ENCODE peak calls at places on chromosome X, in seven cellular contexts. One of them, this sample, is unnamed.

GRCh38 chrX:106201502-106202178 is 33.5 kb downstream of the PWWP3B start:
- DNase-seq in stimulated activated CD8-positive, alpha-beta memory T cell treated with anti-CD3 and anti-CD28 coated beads, Interleukin-2, amount 100 ng/mL, for 48 hours: no peak
- DNase-seq in tibial artery: no peak
- DNase-seq in H54: no peak
- DNase-seq in progenitor cell of endocrine pancreas: no peak
- DNase-seq in amygdala: no peak
- DNase-seq in choroid plexus epithelial cell: peak
- DNase-seq in this sample: no peak

GRCh38 chrX:72716766-72717165 is 2.7 kb upstream of the PHKA1 start:
- DNase-seq in stimulated activated CD8-positive, alpha-beta memory T cell treated with anti-CD3 and anti-CD28 coated beads, Interleukin-2, amount 100 ng/mL, for 48 hours: no peak
- DNase-seq in tibial artery: no peak
- DNase-seq in H54: no peak
- DNase-seq in progenitor cell of endocrine pancreas: no peak
- DNase-seq in amygdala: no peak
- DNase-seq in choroid plexus epithelial cell: no peak
- DNase-seq in this sample: no peak

GRCh38 chrX:69320116-69320515 is 154.9 kb upstream of the PJA1 start:
- DNase-seq in stimulated activated CD8-positive, alpha-beta memory T cell treated with anti-CD3 and anti-CD28 coated beads, Interleukin-2, amount 100 ng/mL, for 48 hours: no peak
- DNase-seq in tibial artery: no peak
- DNase-seq in H54: no peak
- DNase-seq in progenitor cell of endocrine pancreas: no peak
- DNase-seq in amygdala: no peak
- DNase-seq in choroid plexus epithelial cell: no peak
- DNase-seq in this sample: no peak

GRCh38 chrX:24426921-24427746 is 38.0 kb upstream of the PDK3 start:
- DNase-seq in stimulated activated CD8-positive, alpha-beta memory T cell treated with anti-CD3 and anti-CD28 coated beads, Interleukin-2, amount 100 ng/mL, for 48 hours: no peak
- DNase-seq in tibial artery: no peak
- DNase-seq in H54: no peak
- DNase-seq in progenitor cell of endocrine pancreas: no peak
- DNase-seq in amygdala: no peak
- DNase-seq in choroid plexus epithelial cell: no peak
- DNase-seq in this sample: no peak

GRCh38 chrX:2391869-2392606 is 108.7 kb downstream of the DHRSX start:
- DNase-seq in stimulated activated CD8-positive, alpha-beta memory T cell treated with anti-CD3 and anti-CD28 coated beads, Interleukin-2, amount 100 ng/mL, for 48 hours: no peak
- DNase-seq in tibial artery: no peak
- DNase-seq in H54: peak
- DNase-seq in progenitor cell of endocrine pancreas: no peak
- DNase-seq in amygdala: no peak
- DNase-seq in choroid plexus epithelial cell: peak
- DNase-seq in this sample: no peak

GRCh38 chrX:136204571-136204970 is 46.6 kb downstream of the MAP7D3 start:
- DNase-seq in stimulated activated CD8-positive, alpha-beta memory T cell treated with anti-CD3 and anti-CD28 coated beads, Interleukin-2, amount 100 ng/mL, for 48 hours: no peak
- DNase-seq in tibial artery: no peak
- DNase-seq in H54: no peak
- DNase-seq in progenitor cell of endocrine pancreas: no peak
- DNase-seq in amygdala: no peak
- DNase-seq in choroid plexus epithelial cell: peak
- DNase-seq in this sample: no peak

GRCh38 chrX:50114113-50114512 is 86.7 kb downstream of the AKAP4 start:
- DNase-seq in stimulated activated CD8-positive, alpha-beta memory T cell treated with anti-CD3 and anti-CD28 coated beads, Interleukin-2, amount 100 ng/mL, for 48 hours: no peak
- DNase-seq in tibial artery: no peak
- DNase-seq in H54: no peak
- DNase-seq in progenitor cell of endocrine pancreas: no peak
- DNase-seq in amygdala: no peak
- DNase-seq in choroid plexus epithelial cell: no peak
- DNase-seq in this sample: no peak

GRCh38 chrX:9861711-9862110 is 75.5 kb downstream of the SHROOM2 start:
- DNase-seq in stimulated activated CD8-positive, alpha-beta memory T cell treated with anti-CD3 and anti-CD28 coated beads, Interleukin-2, amount 100 ng/mL, for 48 hours: no peak
- DNase-seq in tibial artery: no peak
- DNase-seq in H54: no peak
- DNase-seq in progenitor cell of endocrine pancreas: no peak
- DNase-seq in amygdala: no peak
- DNase-seq in choroid plexus epithelial cell: no peak
- DNase-seq in this sample: no peak

GRCh38 chrX:27995611-27996010 is 14.4 kb upstream of the DCAF8L1 start:
- DNase-seq in stimulated activated CD8-positive, alpha-beta memory T cell treated with anti-CD3 and anti-CD28 coated beads, Interleukin-2, amount 100 ng/mL, for 48 hours: no peak
- DNase-seq in tibial artery: no peak
- DNase-seq in H54: no peak
- DNase-seq in progenitor cell of endocrine pancreas: no peak
- DNase-seq in amygdala: no peak
- DNase-seq in choroid plexus epithelial cell: no peak
- DNase-seq in this sample: no peak

GRCh38 chrX:114363346-114363745 is 220.5 kb upstream of the HTR2C start:
- DNase-seq in stimulated activated CD8-positive, alpha-beta memory T cell treated with anti-CD3 and anti-CD28 coated beads, Interleukin-2, amount 100 ng/mL, for 48 hours: no peak
- DNase-seq in tibial artery: no peak
- DNase-seq in H54: no peak
- DNase-seq in progenitor cell of endocrine pancreas: no peak
- DNase-seq in amygdala: no peak
- DNase-seq in choroid plexus epithelial cell: no peak
- DNase-seq in this sample: no peak

GRCh38 chrX:39577206-39577605 is 520.6 kb downstream of the BCOR start:
- DNase-seq in stimulated activated CD8-positive, alpha-beta memory T cell treated with anti-CD3 and anti-CD28 coated beads, Interleukin-2, amount 100 ng/mL, for 48 hours: no peak
- DNase-seq in tibial artery: no peak
- DNase-seq in H54: no peak
- DNase-seq in progenitor cell of endocrine pancreas: no peak
- DNase-seq in amygdala: no peak
- DNase-seq in choroid plexus epithelial cell: peak
- DNase-seq in this sample: no peak

GRCh38 chrX:75786290-75786689 is 1.2 kb upstream of the MAGEE2 start:
- DNase-seq in stimulated activated CD8-positive, alpha-beta memory T cell treated with anti-CD3 and anti-CD28 coated beads, Interleukin-2, amount 100 ng/mL, for 48 hours: no peak
- DNase-seq in tibial artery: no peak
- DNase-seq in H54: no peak
- DNase-seq in progenitor cell of endocrine pancreas: no peak
- DNase-seq in amygdala: no peak
- DNase-seq in choroid plexus epithelial cell: no peak
- DNase-seq in this sample: no peak

GRCh38 chrX:15207384-15207783 is 62.5 kb downstream of the ASB9 start:
- DNase-seq in stimulated activated CD8-positive, alpha-beta memory T cell treated with anti-CD3 and anti-CD28 coated beads, Interleukin-2, amount 100 ng/mL, for 48 hours: no peak
- DNase-seq in tibial artery: no peak
- DNase-seq in H54: no peak
- DNase-seq in progenitor cell of endocrine pancreas: no peak
- DNase-seq in amygdala: no peak
- DNase-seq in choroid plexus epithelial cell: no peak
- DNase-seq in this sample: no peak

GRCh38 chrX:138986866-138987265 is 275.3 kb upstream of the FGF13 start:
- DNase-seq in stimulated activated CD8-positive, alpha-beta memory T cell treated with anti-CD3 and anti-CD28 coated beads, Interleukin-2, amount 100 ng/mL, for 48 hours: no peak
- DNase-seq in tibial artery: no peak
- DNase-seq in H54: peak
- DNase-seq in progenitor cell of endocrine pancreas: no peak
- DNase-seq in amygdala: no peak
- DNase-seq in choroid plexus epithelial cell: no peak
- DNase-seq in this sample: no peak

GRCh38 chrX:103329991-103330390 is at the start of gene TCEAL7:
- DNase-seq in stimulated activated CD8-positive, alpha-beta memory T cell treated with anti-CD3 and anti-CD28 coated beads, Interleukin-2, amount 100 ng/mL, for 48 hours: no peak
- DNase-seq in tibial artery: no peak
- DNase-seq in H54: no peak
- DNase-seq in progenitor cell of endocrine pancreas: no peak
- DNase-seq in amygdala: peak
- DNase-seq in choroid plexus epithelial cell: peak
- DNase-seq in this sample: no peak

GRCh38 chrX:154396948-154397887 is 959 bp upstream of the RPL10 start:
- DNase-seq in stimulated activated CD8-positive, alpha-beta memory T cell treated with anti-CD3 and anti-CD28 coated beads, Interleukin-2, amount 100 ng/mL, for 48 hours: peak
- DNase-seq in tibial artery: peak
- DNase-seq in H54: no peak
- DNase-seq in progenitor cell of endocrine pancreas: peak
- DNase-seq in amygdala: no peak
- DNase-seq in choroid plexus epithelial cell: peak
- DNase-seq in this sample: no peak

GRCh38 chrX:427812-428725 is 41.4 kb upstream of the PPP2R3B start:
- DNase-seq in stimulated activated CD8-positive, alpha-beta memory T cell treated with anti-CD3 and anti-CD28 coated beads, Interleukin-2, amount 100 ng/mL, for 48 hours: no peak
- DNase-seq in tibial artery: no peak
- DNase-seq in H54: no peak
- DNase-seq in progenitor cell of endocrine pancreas: peak
- DNase-seq in amygdala: no peak
- DNase-seq in choroid plexus epithelial cell: peak
- DNase-seq in this sample: no peak

GRCh38 chrX:44974462-44974861 is 101.5 kb downstream of the KDM6A start:
- DNase-seq in stimulated activated CD8-positive, alpha-beta memory T cell treated with anti-CD3 and anti-CD28 coated beads, Interleukin-2, amount 100 ng/mL, for 48 hours: no peak
- DNase-seq in tibial artery: no peak
- DNase-seq in H54: no peak
- DNase-seq in progenitor cell of endocrine pancreas: no peak
- DNase-seq in amygdala: no peak
- DNase-seq in choroid plexus epithelial cell: peak
- DNase-seq in this sample: no peak

GRCh38 chrX:129654652-129655546 is at the start of gene APLN:
- DNase-seq in stimulated activated CD8-positive, alpha-beta memory T cell treated with anti-CD3 and anti-CD28 coated beads, Interleukin-2, amount 100 ng/mL, for 48 hours: no peak
- DNase-seq in tibial artery: peak
- DNase-seq in H54: no peak
- DNase-seq in progenitor cell of endocrine pancreas: no peak
- DNase-seq in amygdala: peak
- DNase-seq in choroid plexus epithelial cell: peak
- DNase-seq in this sample: no peak

GRCh38 chrX:123803331-123803983 is 56.4 kb upstream of the XIAP start:
- DNase-seq in stimulated activated CD8-positive, alpha-beta memory T cell treated with anti-CD3 and anti-CD28 coated beads, Interleukin-2, amount 100 ng/mL, for 48 hours: no peak
- DNase-seq in tibial artery: peak
- DNase-seq in H54: no peak
- DNase-seq in progenitor cell of endocrine pancreas: no peak
- DNase-seq in amygdala: no peak
- DNase-seq in choroid plexus epithelial cell: peak
- DNase-seq in this sample: peak

GRCh38 chrX:129115104-129115503 is 408.2 kb downstream of the SMARCA1 start:
- DNase-seq in stimulated activated CD8-positive, alpha-beta memory T cell treated with anti-CD3 and anti-CD28 coated beads, Interleukin-2, amount 100 ng/mL, for 48 hours: peak
- DNase-seq in tibial artery: no peak
- DNase-seq in H54: peak
- DNase-seq in progenitor cell of endocrine pancreas: no peak
- DNase-seq in amygdala: no peak
- DNase-seq in choroid plexus epithelial cell: peak
- DNase-seq in this sample: peak

GRCh38 chrX:48940404-48940955 is 16.9 kb downstream of the OTUD5 start:
- DNase-seq in stimulated activated CD8-positive, alpha-beta memory T cell treated with anti-CD3 and anti-CD28 coated beads, Interleukin-2, amount 100 ng/mL, for 48 hours: no peak
- DNase-seq in tibial artery: no peak
- DNase-seq in H54: no peak
- DNase-seq in progenitor cell of endocrine pancreas: no peak
- DNase-seq in amygdala: no peak
- DNase-seq in choroid plexus epithelial cell: no peak
- DNase-seq in this sample: no peak

GRCh38 chrX:39491548-39492297 is 606.0 kb downstream of the BCOR start:
- DNase-seq in stimulated activated CD8-positive, alpha-beta memory T cell treated with anti-CD3 and anti-CD28 coated beads, Interleukin-2, amount 100 ng/mL, for 48 hours: peak
- DNase-seq in tibial artery: no peak
- DNase-seq in H54: no peak
- DNase-seq in progenitor cell of endocrine pancreas: no peak
- DNase-seq in amygdala: no peak
- DNase-seq in choroid plexus epithelial cell: no peak
- DNase-seq in this sample: no peak

GRCh38 chrX:82412851-82413250 is 1095.2 kb upstream of the POU3F4 start:
- DNase-seq in stimulated activated CD8-positive, alpha-beta memory T cell treated with anti-CD3 and anti-CD28 coated beads, Interleukin-2, amount 100 ng/mL, for 48 hours: no peak
- DNase-seq in tibial artery: no peak
- DNase-seq in H54: no peak
- DNase-seq in progenitor cell of endocrine pancreas: no peak
- DNase-seq in amygdala: no peak
- DNase-seq in choroid plexus epithelial cell: no peak
- DNase-seq in this sample: no peak

GRCh38 chrX:119067023-119067739 is 5.6 kb upstream of the CT47C1 start:
- DNase-seq in stimulated activated CD8-positive, alpha-beta memory T cell treated with anti-CD3 and anti-CD28 coated beads, Interleukin-2, amount 100 ng/mL, for 48 hours: no peak
- DNase-seq in tibial artery: peak
- DNase-seq in H54: peak
- DNase-seq in progenitor cell of endocrine pancreas: peak
- DNase-seq in amygdala: peak
- DNase-seq in choroid plexus epithelial cell: peak
- DNase-seq in this sample: peak

GRCh38 chrX:38220936-38221386 is 290 bp upstream of the SRPX start:
- DNase-seq in stimulated activated CD8-positive, alpha-beta memory T cell treated with anti-CD3 and anti-CD28 coated beads, Interleukin-2, amount 100 ng/mL, for 48 hours: no peak
- DNase-seq in tibial artery: no peak
- DNase-seq in H54: no peak
- DNase-seq in progenitor cell of endocrine pancreas: no peak
- DNase-seq in amygdala: no peak
- DNase-seq in choroid plexus epithelial cell: no peak
- DNase-seq in this sample: no peak

GRCh38 chrX:104621781-104622180 is 55.8 kb downstream of the IL1RAPL2 start:
- DNase-seq in stimulated activated CD8-positive, alpha-beta memory T cell treated with anti-CD3 and anti-CD28 coated beads, Interleukin-2, amount 100 ng/mL, for 48 hours: no peak
- DNase-seq in tibial artery: no peak
- DNase-seq in H54: no peak
- DNase-seq in progenitor cell of endocrine pancreas: no peak
- DNase-seq in amygdala: no peak
- DNase-seq in choroid plexus epithelial cell: no peak
- DNase-seq in this sample: no peak

This sample was measured in glomerular endothelial cell.